ENCODE peak calls at places on chromosome 2, in ten cellular contexts. F is retinal pigment epithelial cell, R is lower leg skin, A is astrocyte of the spinal cord, G is heart right ventricle, M is transverse colon, B is right lobe of liver, D is fibroblast of the aortic adventitia, I is HCT116, J is gastrocnemius medialis. C is an unnamed sample.

GRCh38 chr2:239246723-239247122 is 154.1 kb downstream of the HDAC4 start:
- DNase-seq in F (no peak), R (no peak), A (no peak), G (no peak), M (peak), B (peak), D (no peak), I (peak), J (peak), C (no peak)

GRCh38 chr2:28952806-28953190 is 28.3 kb upstream of the TOGARAM2 start:
- DNase-seq in F (no peak), R (no peak), A (no peak), G (no peak), M (no peak), B (no peak), D (no peak), I (no peak), J (peak), C (no peak)

GRCh38 chr2:3282056-3282998 is 95.3 kb downstream of the EIPR1 start:
- DNase-seq in F (peak), R (no peak), A (peak), G (peak), M (no peak), B (peak), D (no peak), I (no peak), J (peak), C (no peak)

GRCh38 chr2:10382313-10383061 is 65.6 kb downstream of the ODC1 start:
- DNase-seq in F (no peak), R (no peak), A (no peak), G (no peak), M (peak), B (no peak), D (no peak), I (no peak), J (no peak), C (peak)

GRCh38 chr2:52658598-52658997 is 1109.0 kb upstream of the CHAC2 start:
- DNase-seq in F (no peak), R (no peak), A (peak), G (no peak), M (no peak), B (no peak), D (peak), I (peak), J (no peak), C (no peak)

GRCh38 chr2:219766658-219767057 is 139.2 kb downstream of the SLC4A3 start:
- DNase-seq in F (no peak), R (no peak), A (no peak), G (peak), M (no peak), B (no peak), D (no peak), I (no peak), J (no peak), C (no peak)

GRCh38 chr2:226078656-226079055 is 679.1 kb downstream of the NYAP2 start:
- DNase-seq in F (no peak), R (no peak), A (no peak), G (no peak), M (no peak), B (no peak), D (no peak), I (no peak), J (no peak), C (no peak)

GRCh38 chr2:36871068-36871707 is 95.1 kb downstream of the STRN start:
- DNase-seq in F (no peak), R (no peak), A (no peak), G (no peak), M (no peak), B (no peak), D (no peak), I (no peak), J (no peak), C (no peak)

GRCh38 chr2:200308421-200309295 is 2.2 kb downstream of the SPATS2L start:
- DNase-seq in F (no peak), R (no peak), A (peak), G (no peak), M (no peak), B (no peak), D (peak), I (no peak), J (no peak), C (peak)
- H3K4me3 ChIP-seq in F (peak), R (no peak), A (peak), G (peak), M (peak), B (peak), D (peak), I (peak), J (peak), C (no peak)

DNA sequence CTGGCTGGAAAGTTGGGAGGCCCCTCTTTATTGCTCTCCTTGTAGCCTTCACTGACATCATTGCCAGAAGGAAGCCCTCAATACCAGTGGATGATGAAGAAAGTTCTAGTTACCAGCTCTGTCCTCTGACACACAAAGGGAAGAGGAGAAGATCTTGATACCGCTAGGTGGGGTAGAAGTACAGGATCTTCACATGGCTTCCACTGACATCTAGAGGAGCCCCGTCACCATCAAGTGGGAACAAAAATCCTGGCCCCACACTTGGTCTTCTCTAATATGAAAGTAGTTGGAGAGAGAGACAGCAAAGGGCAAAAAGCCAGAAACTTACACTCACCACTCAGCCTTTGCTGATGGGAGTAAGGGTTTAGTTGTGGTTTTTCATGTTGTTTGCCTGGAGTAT is 12.4 kb downstream of the XIRP2 start:
- DNase-seq in F (no peak), R (no peak), A (peak), G (no peak), M (no peak), B (no peak), D (peak), I (no peak), J (no peak), C (peak)
- TF ChIP-seq CTCF in F (no peak), R (no peak), A (peak), G (peak), M (no peak), B (no peak), D (peak), I (peak), J (no peak), C (peak)

DNA sequence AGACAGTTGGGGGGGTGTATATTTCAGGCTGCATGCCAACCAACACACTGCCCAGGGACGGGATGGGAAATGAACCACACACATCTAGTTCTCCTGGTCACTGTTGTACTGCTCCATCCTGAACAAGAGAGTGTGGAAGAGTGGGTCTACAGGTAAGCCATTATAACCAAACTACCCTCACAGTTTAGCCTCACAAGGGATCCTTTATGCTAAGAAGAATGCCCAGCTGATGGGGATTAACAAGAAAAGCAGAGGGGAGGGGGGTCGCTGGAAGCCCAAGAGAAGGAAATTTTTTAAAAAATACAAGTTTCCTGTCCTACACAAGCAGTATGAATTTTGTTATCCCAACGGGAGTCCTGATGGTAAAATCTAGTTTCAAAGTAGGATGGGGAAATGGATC is 16.1 kb downstream of the SPRED2 start:
- DNase-seq in F (no peak), R (no peak), A (no peak), G (no peak), M (no peak), B (no peak), D (no peak), I (no peak), J (no peak), C (no peak)
- H3K4me3 ChIP-seq in F (no peak), R (no peak), A (no peak), G (no peak), M (no peak), B (no peak), D (no peak), I (no peak), J (no peak), C (no peak)

GRCh38 chr2:221205103-221205502 is 367.0 kb downstream of the EPHA4 start:
- DNase-seq in F (no peak), R (no peak), A (no peak), G (no peak), M (no peak), B (no peak), D (no peak), I (no peak), J (no peak), C (no peak)

GRCh38 chr2:221204699-221205098 is 367.4 kb downstream of the EPHA4 start:
- DNase-seq in F (no peak), R (no peak), A (no peak), G (no peak), M (no peak), B (no peak), D (no peak), I (no peak), J (no peak), C (no peak)

GRCh38 chr2:221202431-221202830 is 369.7 kb downstream of the EPHA4 start:
- DNase-seq in F (no peak), R (no peak), A (no peak), G (no peak), M (no peak), B (no peak), D (no peak), I (no peak), J (no peak), C (no peak)

GRCh38 chr2:221203138-221203537 is 369.0 kb downstream of the EPHA4 start:
- DNase-seq in F (no peak), R (no peak), A (no peak), G (no peak), M (peak), B (no peak), D (no peak), I (no peak), J (no peak), C (peak)

DNA sequence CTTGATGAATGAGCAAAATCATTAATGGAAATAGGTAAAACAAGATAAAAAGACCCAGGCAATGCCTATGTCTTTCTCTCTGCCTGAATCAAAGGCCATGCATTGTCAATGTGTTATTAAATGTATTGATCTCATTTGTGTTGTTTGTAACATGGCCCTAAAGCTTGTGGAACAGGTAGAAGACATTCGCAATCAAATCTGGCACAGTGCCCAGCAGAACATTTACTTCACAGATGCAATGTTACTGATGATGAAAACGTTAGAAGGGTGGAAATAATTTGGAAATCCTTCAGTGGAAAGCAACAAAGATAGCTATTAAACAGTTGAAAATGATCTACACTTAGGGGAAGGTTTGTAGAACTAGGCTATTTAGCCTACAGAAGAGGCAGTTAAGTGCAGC is 368.3 kb downstream of the EPHA4 start:
- DNase-seq in F (no peak), R (no peak), A (no peak), G (no peak), M (peak), B (no peak), D (no peak), I (no peak), J (no peak), C (no peak)
- TF ChIP-seq CTCF in F (no peak), R (no peak), A (no peak), G (no peak), M (no peak), B (no peak), D (no peak), I (no peak), J (no peak), C (no peak)

C was measured in GM12865.